ENCODE peak calls at places on chromosomes 16 and 17, in eight cellular contexts. One of them, this sample, is unnamed.
A peak's percentile ranks its signal among the peaks of the same experiment; 100 is the strongest.

GRCh38 chr16:58515871-58516767 is 802 bp downstream of the SETD6 start:
- DNase-seq in astrocyte of the spinal cord: no peak
- DNase-seq in Calu3: peak; percentile 65
- DNase-seq in bronchial epithelial cell: peak; percentile 38
- DNase-seq in mucosa of descending colon: peak; percentile 84
- DNase-seq in fibroblast of pulmonary artery: no peak
- DNase-seq in BE2C: peak; percentile 36
- DNase-seq in stomach: peak; percentile 70
- DNase-seq in this sample: no peak

GRCh38 chr17:45346255-45347015 is 29.6 kb upstream of the MAP3K14 start:
- DNase-seq in stomach: no peak
- DNase-seq in Calu3: no peak
- DNase-seq in BE2C: no peak
- DNase-seq in fibroblast of pulmonary artery: peak; percentile 85
- DNase-seq in astrocyte of the spinal cord: peak; percentile 20
- DNase-seq in mucosa of descending colon: no peak
- DNase-seq in bronchial epithelial cell: no peak
- DNase-seq in this sample: no peak

GRCh38 chr17:74704536-74704935 is 8.2 kb downstream of the CD300LF start:
- DNase-seq in Calu3: no peak
- DNase-seq in stomach: no peak
- DNase-seq in astrocyte of the spinal cord: no peak
- DNase-seq in BE2C: no peak
- DNase-seq in fibroblast of pulmonary artery: no peak
- DNase-seq in mucosa of descending colon: no peak
- DNase-seq in bronchial epithelial cell: no peak
- DNase-seq in this sample: no peak

GRCh38 chr16:87740909-87741424 is 24.8 kb downstream of the KLHDC4 start:
- DNase-seq in Calu3: no peak
- DNase-seq in mucosa of descending colon: no peak
- DNase-seq in bronchial epithelial cell: no peak
- DNase-seq in fibroblast of pulmonary artery: no peak
- DNase-seq in stomach: no peak
- DNase-seq in BE2C: no peak
- DNase-seq in astrocyte of the spinal cord: peak; percentile 79
- DNase-seq in this sample: no peak

GRCh38 chr16:8717892-8718400 is 43.5 kb downstream of the ABAT start:
- DNase-seq in Calu3: no peak
- DNase-seq in astrocyte of the spinal cord: no peak
- DNase-seq in stomach: no peak
- DNase-seq in fibroblast of pulmonary artery: no peak
- DNase-seq in mucosa of descending colon: no peak
- DNase-seq in BE2C: no peak
- DNase-seq in bronchial epithelial cell: no peak
- DNase-seq in this sample: no peak

GRCh38 chr16:28317040-28317880 is 24.9 kb downstream of the SBK1 start:
- DNase-seq in bronchial epithelial cell: peak; percentile 30
- DNase-seq in fibroblast of pulmonary artery: peak; percentile 44
- DNase-seq in stomach: peak; percentile 65
- DNase-seq in BE2C: peak; percentile 85
- DNase-seq in mucosa of descending colon: peak; percentile 47
- DNase-seq in astrocyte of the spinal cord: peak; percentile 24
- DNase-seq in Calu3: peak; percentile 80
- DNase-seq in this sample: no peak

GRCh38 chr16:28205117-28205899 is 6.5 kb downstream of the XPO6 start:
- DNase-seq in bronchial epithelial cell: no peak
- DNase-seq in fibroblast of pulmonary artery: no peak
- DNase-seq in stomach: no peak
- DNase-seq in mucosa of descending colon: no peak
- DNase-seq in BE2C: no peak
- DNase-seq in astrocyte of the spinal cord: no peak
- DNase-seq in Calu3: no peak
- DNase-seq in this sample: no peak

GRCh38 chr17:72967963-72968585 is 124.4 kb downstream of the SLC39A11 start:
- DNase-seq in astrocyte of the spinal cord: no peak
- DNase-seq in mucosa of descending colon: no peak
- DNase-seq in stomach: no peak
- DNase-seq in Calu3: no peak
- DNase-seq in fibroblast of pulmonary artery: no peak
- DNase-seq in BE2C: no peak
- DNase-seq in bronchial epithelial cell: no peak
- DNase-seq in this sample: no peak

GRCh38 chr17:60604686-60605334 is 4.8 kb downstream of the PPM1D start:
- DNase-seq in bronchial epithelial cell: peak; percentile 60
- DNase-seq in astrocyte of the spinal cord: peak; percentile 61
- DNase-seq in stomach: no peak
- DNase-seq in mucosa of descending colon: no peak
- DNase-seq in Calu3: no peak
- DNase-seq in BE2C: no peak
- DNase-seq in fibroblast of pulmonary artery: peak; percentile 46
- DNase-seq in this sample: no peak

GRCh38 chr17:61689610-61690180 is 98.7 kb upstream of the NACA2 start:
- DNase-seq in mucosa of descending colon: no peak
- DNase-seq in BE2C: no peak
- DNase-seq in astrocyte of the spinal cord: no peak
- DNase-seq in fibroblast of pulmonary artery: peak; percentile 29
- DNase-seq in stomach: no peak
- DNase-seq in bronchial epithelial cell: peak; percentile 13
- DNase-seq in Calu3: no peak
- DNase-seq in this sample: no peak

GRCh38 chr16:12027091-12027490 is 50.6 kb downstream of the SNX29 start:
- DNase-seq in astrocyte of the spinal cord: no peak
- DNase-seq in mucosa of descending colon: no peak
- DNase-seq in BE2C: no peak
- DNase-seq in fibroblast of pulmonary artery: no peak
- DNase-seq in stomach: no peak
- DNase-seq in bronchial epithelial cell: peak; percentile 88
- DNase-seq in Calu3: peak; percentile 71
- DNase-seq in this sample: no peak

GRCh38 chr16:85550422-85551318 is 62.5 kb upstream of the GSE1 start:
- DNase-seq in astrocyte of the spinal cord: no peak
- DNase-seq in mucosa of descending colon: peak; percentile 49
- DNase-seq in Calu3: no peak
- DNase-seq in fibroblast of pulmonary artery: no peak
- DNase-seq in BE2C: no peak
- DNase-seq in stomach: no peak
- DNase-seq in bronchial epithelial cell: no peak
- DNase-seq in this sample: no peak

GRCh38 chr16:81873843-81874752 is 95.0 kb downstream of the PLCG2 start:
- DNase-seq in fibroblast of pulmonary artery: peak; percentile 47
- DNase-seq in stomach: peak; percentile 67
- DNase-seq in Calu3: peak; percentile 83
- DNase-seq in BE2C: peak; percentile 43
- DNase-seq in bronchial epithelial cell: peak; percentile 49
- DNase-seq in mucosa of descending colon: no peak
- DNase-seq in astrocyte of the spinal cord: peak; percentile 26
- DNase-seq in this sample: no peak

GRCh38 chr16:23836078-23836403 is 258 bp downstream of the PRKCB start:
- DNase-seq in bronchial epithelial cell: no peak
- DNase-seq in fibroblast of pulmonary artery: no peak
- DNase-seq in astrocyte of the spinal cord: no peak
- DNase-seq in stomach: no peak
- DNase-seq in mucosa of descending colon: no peak
- DNase-seq in BE2C: no peak
- DNase-seq in Calu3: no peak
- DNase-seq in this sample: no peak

DNA sequence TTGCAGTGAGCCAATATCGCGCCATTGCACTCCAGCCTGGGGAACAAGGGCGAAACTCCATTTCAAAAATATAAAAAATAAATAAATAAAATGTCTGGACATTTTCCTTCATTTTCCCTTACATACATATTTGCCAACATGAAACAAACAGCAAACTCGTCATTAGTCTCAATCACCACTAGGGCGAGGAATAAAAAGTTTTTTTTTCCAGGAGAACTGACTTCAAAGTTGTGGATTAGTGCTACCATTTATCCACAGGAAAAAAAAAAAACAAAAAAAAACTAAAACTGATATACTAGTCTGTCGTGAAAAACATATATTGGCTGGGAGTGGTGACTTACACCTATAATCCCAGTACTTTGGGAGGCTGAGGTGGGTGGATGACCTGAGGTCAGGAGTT is 77.0 kb upstream of the MTMR4 start:
- DNase-seq in mucosa of descending colon: no peak
- DNase-seq in bronchial epithelial cell: no peak
- DNase-seq in astrocyte of the spinal cord: no peak
- DNase-seq in Calu3: no peak
- DNase-seq in fibroblast of pulmonary artery: no peak
- DNase-seq in BE2C: no peak
- DNase-seq in stomach: no peak
- DNase-seq in this sample: no peak
- TF ChIP-seq CTCF in mucosa of descending colon: no peak
- TF ChIP-seq CTCF in bronchial epithelial cell: no peak
- TF ChIP-seq CTCF in astrocyte of the spinal cord: no peak
- TF ChIP-seq CTCF in Calu3: no peak
- TF ChIP-seq CTCF in fibroblast of pulmonary artery: peak; percentile 24
- TF ChIP-seq CTCF in BE2C: peak; percentile 31
- TF ChIP-seq CTCF in stomach: no peak
- TF ChIP-seq CTCF in this sample: peak; percentile 67

DNA sequence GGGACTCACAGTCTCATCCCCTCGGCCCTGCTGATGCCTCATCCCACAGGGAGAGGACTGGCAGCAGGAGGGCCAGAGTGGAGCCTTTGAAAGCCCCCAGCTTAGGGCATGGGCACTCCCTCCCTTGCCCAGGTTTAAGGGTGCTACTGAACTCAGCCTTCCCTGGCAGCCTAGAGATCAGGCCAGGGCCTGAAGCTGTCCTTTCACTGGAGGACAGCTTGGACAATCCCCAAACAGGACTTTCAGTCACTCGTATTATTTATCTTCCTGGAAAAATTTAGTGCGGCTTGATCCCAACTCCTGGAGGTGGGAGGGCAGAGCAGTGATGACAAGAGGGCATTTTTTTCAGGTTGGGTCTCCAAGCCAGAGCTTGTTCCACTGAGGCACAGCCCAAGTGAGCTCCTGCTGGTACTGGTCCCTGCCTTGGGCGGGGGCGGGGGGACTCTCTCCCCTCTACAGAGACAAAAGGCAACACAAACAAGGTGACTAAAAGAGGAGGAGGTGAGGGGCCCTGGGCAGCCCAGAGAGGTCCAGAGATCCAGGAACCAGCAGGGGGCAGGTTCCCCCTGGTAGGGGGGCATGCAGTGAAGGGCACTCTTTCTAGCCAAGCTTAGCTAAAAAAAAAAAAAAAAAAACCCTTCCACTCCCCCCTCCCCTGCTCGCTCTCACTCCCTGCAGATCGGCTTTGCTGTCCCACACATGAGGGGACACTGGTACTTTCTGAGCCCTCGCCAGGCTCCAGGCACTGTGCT is 1.7 kb downstream of the ZNF385C start:
- DNase-seq in astrocyte of the spinal cord: no peak
- DNase-seq in mucosa of descending colon: no peak
- DNase-seq in fibroblast of pulmonary artery: no peak
- DNase-seq in BE2C: no peak
- DNase-seq in stomach: no peak
- DNase-seq in bronchial epithelial cell: no peak
- DNase-seq in Calu3: no peak
- DNase-seq in this sample: no peak
- TF ChIP-seq CTCF in astrocyte of the spinal cord: no peak
- TF ChIP-seq CTCF in mucosa of descending colon: no peak
- TF ChIP-seq CTCF in fibroblast of pulmonary artery: no peak
- TF ChIP-seq CTCF in BE2C: peak; percentile 17
- TF ChIP-seq CTCF in stomach: no peak
- TF ChIP-seq CTCF in bronchial epithelial cell: no peak
- TF ChIP-seq CTCF in Calu3: no peak
- TF ChIP-seq CTCF in this sample: no peak

DNA sequence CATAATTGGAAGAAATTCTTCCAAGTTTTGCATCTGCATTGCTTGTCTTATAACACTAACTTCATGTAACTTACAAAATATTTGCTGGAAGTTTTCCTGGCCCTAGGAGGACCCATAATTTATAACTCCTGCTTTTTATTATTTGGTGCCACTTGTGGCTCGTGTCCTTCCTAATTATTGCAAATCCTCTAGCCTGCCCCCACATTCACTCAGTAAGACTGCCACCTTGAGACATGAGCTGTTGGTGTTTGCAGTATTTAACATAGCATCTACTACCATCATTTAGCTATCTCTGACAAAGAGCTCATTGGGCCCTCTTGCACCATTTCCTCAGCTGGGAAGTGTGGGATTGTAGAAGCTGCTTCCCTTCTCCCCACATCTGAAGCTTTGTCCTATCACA is 49.5 kb downstream of the FTO start:
- DNase-seq in mucosa of descending colon: no peak
- DNase-seq in stomach: no peak
- DNase-seq in astrocyte of the spinal cord: no peak
- DNase-seq in bronchial epithelial cell: no peak
- DNase-seq in Calu3: no peak
- DNase-seq in fibroblast of pulmonary artery: no peak
- DNase-seq in BE2C: no peak
- DNase-seq in this sample: no peak
- TF ChIP-seq CTCF in mucosa of descending colon: no peak
- TF ChIP-seq CTCF in stomach: no peak
- TF ChIP-seq CTCF in astrocyte of the spinal cord: no peak
- TF ChIP-seq CTCF in bronchial epithelial cell: no peak
- TF ChIP-seq CTCF in Calu3: no peak
- TF ChIP-seq CTCF in fibroblast of pulmonary artery: no peak
- TF ChIP-seq CTCF in BE2C: no peak
- TF ChIP-seq CTCF in this sample: no peak

GRCh38 chr16:72854537-72854936 is 193.4 kb downstream of the ZFHX3 start:
- DNase-seq in bronchial epithelial cell: no peak
- DNase-seq in stomach: no peak
- DNase-seq in astrocyte of the spinal cord: no peak
- DNase-seq in Calu3: no peak
- DNase-seq in mucosa of descending colon: no peak
- DNase-seq in BE2C: no peak
- DNase-seq in fibroblast of pulmonary artery: no peak
- DNase-seq in this sample: no peak

GRCh38 chr16:72858611-72859493 is 189.1 kb downstream of the ZFHX3 start:
- DNase-seq in BE2C: peak; percentile 32
- DNase-seq in Calu3: no peak
- DNase-seq in stomach: no peak
- DNase-seq in mucosa of descending colon: no peak
- DNase-seq in fibroblast of pulmonary artery: peak; percentile 56
- DNase-seq in bronchial epithelial cell: no peak
- DNase-seq in astrocyte of the spinal cord: peak; percentile 50
- DNase-seq in this sample: no peak

GRCh38 chr16:72857841-72858594 is 189.9 kb downstream of the ZFHX3 start:
- DNase-seq in mucosa of descending colon: no peak
- DNase-seq in stomach: no peak
- DNase-seq in astrocyte of the spinal cord: no peak
- DNase-seq in bronchial epithelial cell: no peak
- DNase-seq in Calu3: no peak
- DNase-seq in fibroblast of pulmonary artery: no peak
- DNase-seq in BE2C: no peak
- DNase-seq in this sample: no peak

GRCh38 chr16:72859581-72859980 is 188.3 kb downstream of the ZFHX3 start:
- DNase-seq in bronchial epithelial cell: no peak
- DNase-seq in mucosa of descending colon: no peak
- DNase-seq in stomach: no peak
- DNase-seq in astrocyte of the spinal cord: no peak
- DNase-seq in fibroblast of pulmonary artery: no peak
- DNase-seq in Calu3: no peak
- DNase-seq in BE2C: no peak
- DNase-seq in this sample: no peak

GRCh38 chr16:72856797-72857196 is 191.1 kb downstream of the ZFHX3 start:
- DNase-seq in mucosa of descending colon: no peak
- DNase-seq in fibroblast of pulmonary artery: peak; percentile 41
- DNase-seq in BE2C: peak; percentile 52
- DNase-seq in astrocyte of the spinal cord: no peak
- DNase-seq in stomach: no peak
- DNase-seq in Calu3: peak; percentile 56
- DNase-seq in bronchial epithelial cell: peak; percentile 7
- DNase-seq in this sample: no peak
- TF ChIP-seq CTCF in mucosa of descending colon: no peak
- TF ChIP-seq CTCF in fibroblast of pulmonary artery: peak; percentile 51
- TF ChIP-seq CTCF in BE2C: peak; percentile 70
- TF ChIP-seq CTCF in astrocyte of the spinal cord: peak; percentile 47
- TF ChIP-seq CTCF in stomach: no peak
- TF ChIP-seq CTCF in Calu3: peak; percentile 22
- TF ChIP-seq CTCF in bronchial epithelial cell: peak; percentile 43
- TF ChIP-seq CTCF in this sample: peak; percentile 59

This sample was measured in type B pancreatic cell.